ENCODE peak calls at places on chromosome 10, in seven cellular contexts. B is CD4-positive, alpha-beta memory T cell; Y is heart left ventricle; Z is Karpas-422; J is CD8-positive, alpha-beta T cell; X is GM06990; G is brain microvascular endothelial cell. S is an unnamed sample.

GRCh38 chr10:126302831-126303230 is 85.4 kb downstream of the ADAM12 start:
- DNase-seq in Y (no peak), X (no peak), G (peak; percentile 12), Z (no peak), J (no peak), B (no peak), S (no peak)

GRCh38 chr10:70887804-70888800 is at the start of gene PCBD1:
- DNase-seq in B (peak; percentile 74), Y (peak; percentile 72), G (peak; percentile 21), Z (peak; percentile 93), J (peak; percentile 66), X (peak; percentile 84), S (peak; percentile 87)

GRCh38 chr10:22821501-22821900 is 106.4 kb upstream of the ARMC3 start:
- DNase-seq in B (no peak), Y (no peak), X (no peak), G (peak; percentile 47), J (no peak), Z (no peak), S (no peak)

GRCh38 chr10:45599021-45599603 is 73.5 kb downstream of the ZFAND4 start:
- DNase-seq in Z (no peak), B (no peak), Y (no peak), X (no peak), J (no peak), G (no peak), S (no peak)

GRCh38 chr10:131180941-131181855 is 130.3 kb downstream of the TCERG1L start:
- DNase-seq in J (no peak), G (no peak), Y (no peak), Z (no peak), B (no peak), X (no peak), S (no peak)

GRCh38 chr10:103543617-103544525 is 50.4 kb downstream of the NEURL1 start:
- DNase-seq in G (no peak), Z (no peak), B (no peak), J (no peak), Y (no peak), X (no peak), S (no peak)

GRCh38 chr10:102996876-102997275 is 78.8 kb downstream of the CNNM2 start:
- DNase-seq in B (no peak), Z (no peak), Y (no peak), J (no peak), X (no peak), G (no peak), S (no peak)

GRCh38 chr10:29634764-29635625 is at the start of gene SVIL:
- DNase-seq in B (no peak), Z (no peak), J (no peak), Y (peak; percentile 79), X (no peak), G (peak; percentile 92), S (peak; percentile 63)

GRCh38 chr10:79156334-79157274 is 87.8 kb downstream of the ZMIZ1 start:
- DNase-seq in B (no peak), X (no peak), Y (no peak), G (no peak), Z (no peak), J (no peak), S (no peak)

GRCh38 chr10:79158402-79159097 is 89.8 kb downstream of the ZMIZ1 start:
- DNase-seq in J (no peak), Z (no peak), X (no peak), B (no peak), G (no peak), Y (no peak), S (no peak)

GRCh38 chr10:79159141-79159619 is 90.4 kb downstream of the ZMIZ1 start:
- DNase-seq in B (no peak), X (no peak), Z (no peak), Y (no peak), J (no peak), G (peak; percentile 71), S (no peak)

GRCh38 chr10:79159785-79160184 is 91.0 kb downstream of the ZMIZ1 start:
- DNase-seq in Y (peak; percentile 79), Z (no peak), X (no peak), G (peak; percentile 57), B (no peak), J (no peak), S (no peak)

DNA sequence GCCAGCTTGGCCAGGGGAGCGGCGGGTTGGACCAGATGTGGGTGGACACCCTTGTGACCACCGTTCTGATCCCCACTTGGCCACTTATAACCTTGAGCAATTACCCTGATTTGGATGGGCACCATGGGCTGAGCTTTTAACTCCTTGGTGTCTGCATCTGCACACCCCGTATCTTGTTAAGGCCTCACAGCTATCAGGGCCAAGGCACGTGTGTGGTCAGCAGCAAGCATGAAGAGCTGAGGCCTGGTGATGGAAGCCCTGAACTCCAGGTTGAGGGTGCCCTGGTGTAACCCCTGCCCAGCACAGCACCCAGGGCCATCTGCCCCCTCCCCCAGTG is 89.2 kb downstream of the ZMIZ1 start:
- DNase-seq in Y (no peak), J (no peak), B (no peak), Z (no peak), X (no peak), G (no peak), S (no peak)
- H3K4me3 ChIP-seq in Y (no peak overlapping the region), J (no peak overlapping the region), B (no peak overlapping the region), Z (no peak overlapping the region), X (no peak overlapping the region), G (no peak overlapping the region), S (no peak overlapping the region)

GRCh38 chr10:81875680-81876252 is 772 bp downstream of the NRG3 start:
- DNase-seq in Y (no peak), B (no peak), J (no peak), G (no peak), Z (no peak), X (no peak), S (no peak)

GRCh38 chr10:81874878-81875679 is at the start of gene NRG3:
- DNase-seq in J (no peak), X (peak; percentile 5), G (no peak), Z (no peak), Y (no peak), B (no peak), S (no peak)

GRCh38 chr10:81872206-81872605 is 2.8 kb upstream of the NRG3 start:
- DNase-seq in Y (no peak), J (no peak), X (no peak), G (peak; percentile 48), B (no peak), Z (no peak), S (no peak)

GRCh38 chr10:81873231-81873931 is 1.6 kb upstream of the NRG3 start:
- DNase-seq in Y (no peak), X (no peak), Z (no peak), B (no peak), G (no peak), J (no peak), S (no peak)

DNA sequence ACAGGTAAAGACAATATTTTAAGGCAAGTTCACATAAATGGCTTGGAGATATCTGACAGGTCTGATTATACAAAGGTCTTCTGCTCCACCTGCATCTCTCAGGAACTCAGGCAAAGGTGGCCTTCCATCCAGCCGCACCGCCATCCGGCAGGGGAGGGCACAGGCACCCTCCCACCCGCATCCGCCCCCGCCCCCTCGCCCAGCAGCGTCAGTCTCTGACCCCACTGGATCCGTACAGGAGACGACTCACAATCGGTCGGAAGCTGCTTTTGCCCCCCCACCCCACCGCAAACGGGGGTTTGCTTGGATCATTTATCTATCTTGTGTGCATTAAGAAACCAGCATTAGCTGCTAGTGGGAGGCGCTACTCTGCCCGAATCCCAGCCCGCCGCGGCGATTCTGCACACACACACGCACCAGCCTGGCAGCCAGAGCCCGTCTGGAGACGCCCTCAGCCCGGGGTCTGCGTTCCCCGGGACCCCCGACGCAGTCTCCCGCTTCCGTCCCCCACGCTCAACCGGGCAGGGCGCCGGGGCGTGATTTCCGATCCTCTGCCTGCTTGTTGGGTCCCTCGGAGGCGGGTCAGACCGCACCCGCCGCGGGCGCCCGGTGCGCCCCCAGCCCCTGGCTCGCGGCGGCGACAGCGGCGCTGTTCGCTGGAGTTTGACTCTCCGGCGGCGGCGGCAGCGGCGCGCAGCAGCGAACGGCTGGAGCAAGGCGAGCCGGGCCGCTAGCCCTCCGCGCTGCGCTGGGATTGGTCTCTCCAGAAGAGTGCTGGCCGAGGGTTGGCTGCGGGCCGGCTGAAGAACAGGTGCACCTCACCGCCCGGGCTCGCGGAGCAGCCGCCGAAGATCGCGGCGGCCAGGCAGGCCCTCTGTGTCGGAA is 820 bp upstream of the NRG3 start:
- DNase-seq in G (peak; percentile 37), Y (peak; percentile 30), J (no peak), B (no peak), Z (no peak), X (no peak), S (peak; percentile 50)
- H3K4me3 ChIP-seq in G (peak overlapping the region; percentile 39), Y (peak overlapping the region; percentile 28), J (no peak overlapping the region), B (no peak overlapping the region), Z (no peak overlapping the region), X (no peak overlapping the region), S (no peak overlapping the region)

GRCh38 chr10:52451817-52452216 is 137.7 kb downstream of the DKK1 start:
- DNase-seq in Z (no peak), X (no peak), B (no peak), Y (no peak), J (no peak), G (no peak), S (no peak)

GRCh38 chr10:52453501-52453900 is 139.4 kb downstream of the DKK1 start:
- DNase-seq in J (no peak), X (no peak), Y (no peak), B (no peak), G (no peak), Z (no peak), S (no peak)

GRCh38 chr10:52454476-52454875 is 140.4 kb downstream of the DKK1 start:
- DNase-seq in B (no peak), Y (no peak), Z (no peak), G (no peak), X (no peak), J (no peak), S (no peak)

GRCh38 chr10:52450743-52451142 is 136.7 kb downstream of the DKK1 start:
- DNase-seq in J (no peak), Z (no peak), Y (no peak), G (no peak), B (no peak), X (no peak), S (no peak)

DNA sequence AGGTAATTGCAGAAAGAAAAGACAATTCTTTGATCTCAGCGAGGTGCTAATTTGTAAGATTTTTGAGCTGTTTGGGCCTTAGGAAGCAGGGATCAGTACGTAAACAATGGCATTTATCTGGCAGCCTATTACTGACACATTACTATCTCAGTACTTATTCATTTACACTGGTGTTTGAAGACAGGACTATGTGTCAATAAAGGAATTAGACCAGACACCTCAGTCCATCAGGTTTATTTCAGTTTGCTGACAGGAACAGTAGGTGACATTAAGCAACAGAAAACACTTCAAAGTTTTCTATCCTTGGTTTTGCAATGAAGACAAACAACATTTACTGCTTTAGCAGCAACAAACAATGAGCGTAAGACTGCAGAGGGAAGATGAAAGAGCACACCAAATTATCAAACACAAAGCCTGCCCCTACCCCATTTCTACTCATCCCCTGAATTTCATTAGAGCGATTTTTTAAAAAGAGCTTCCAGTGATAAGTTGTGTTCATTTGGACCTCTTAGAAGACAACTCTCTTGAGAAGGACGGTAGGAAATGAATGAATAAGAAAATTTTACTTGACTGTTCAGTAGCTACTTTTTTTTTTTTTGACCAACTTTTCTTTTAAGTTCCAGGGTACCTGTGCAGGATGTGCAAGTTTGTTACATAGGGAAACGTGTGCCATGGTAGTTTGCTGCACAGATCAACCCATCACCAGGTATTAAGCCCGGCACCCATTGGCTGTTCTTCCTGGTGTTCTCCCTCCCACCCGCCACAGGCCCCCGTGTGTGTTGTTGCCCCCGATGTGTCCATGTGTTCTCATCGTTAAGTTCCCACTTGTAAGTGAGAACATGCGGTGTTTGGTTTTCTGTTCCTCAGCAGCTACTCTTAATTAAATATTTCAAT is 138.8 kb downstream of the DKK1 start:
- DNase-seq in Z (no peak), Y (no peak), B (no peak), G (no peak), J (no peak), X (no peak), S (no peak)
- H3K4me3 ChIP-seq in Z (no peak overlapping the region), Y (no peak overlapping the region), B (no peak overlapping the region), G (no peak overlapping the region), J (no peak overlapping the region), X (no peak overlapping the region), S (no peak overlapping the region)

GRCh38 chr10:49243610-49244283 is 55.2 kb upstream of the C10orf71 start:
- DNase-seq in Z (no peak), X (no peak), G (no peak), J (no peak), B (no peak), Y (no peak), S (no peak)
- H3K4me3 ChIP-seq in Z (no peak overlapping the region), X (no peak overlapping the region), G (no peak overlapping the region), J (no peak overlapping the region), B (no peak overlapping the region), Y (no peak overlapping the region), S (no peak overlapping the region)